ENCODE peak calls at places on chromosomes 12 and 14, in five cellular contexts. One of them, this sample, is unnamed. For H3K4me1, the result is how much of the 10 kb centered on the place peaks cover.

GRCh38 chr12:66776974-66777373 is 98.1 kb upstream of the GRIP1 start:
- DNase-seq in mesendoderm: no peak
- DNase-seq in right atrium auricular region: no peak
- DNase-seq in gastrocnemius medialis: no peak
- DNase-seq in esophagus squamous epithelium: no peak
- DNase-seq in this sample: no peak

GRCh38 chr14:87934185-87934584 is 58.8 kb downstream of the GALC start:
- DNase-seq in mesendoderm: no peak
- DNase-seq in right atrium auricular region: no peak
- DNase-seq in gastrocnemius medialis: no peak
- DNase-seq in esophagus squamous epithelium: no peak
- DNase-seq in this sample: no peak

GRCh38 chr12:52020539-52021336 is 14.0 kb downstream of the TAMALIN start:
- DNase-seq in mesendoderm: peak
- DNase-seq in right atrium auricular region: no peak
- DNase-seq in gastrocnemius medialis: no peak
- DNase-seq in esophagus squamous epithelium: no peak
- DNase-seq in this sample: no peak

GRCh38 chr12:116126610-116127009 is 150.9 kb downstream of the MED13L start:
- DNase-seq in mesendoderm: no peak
- DNase-seq in right atrium auricular region: no peak
- DNase-seq in gastrocnemius medialis: no peak
- DNase-seq in esophagus squamous epithelium: no peak
- DNase-seq in this sample: no peak

GRCh38 chr12:20474443-20474842 is 106.1 kb downstream of the PDE3A start:
- DNase-seq in mesendoderm: peak
- DNase-seq in right atrium auricular region: no peak
- DNase-seq in gastrocnemius medialis: no peak
- DNase-seq in esophagus squamous epithelium: no peak
- DNase-seq in this sample: no peak

GRCh38 chr12:45401008-45401407 is 185.1 kb downstream of the ANO6 start:
- DNase-seq in mesendoderm: no peak
- DNase-seq in right atrium auricular region: no peak
- DNase-seq in gastrocnemius medialis: no peak
- DNase-seq in esophagus squamous epithelium: no peak
- DNase-seq in this sample: no peak

GRCh38 chr12:127582074-127582473 is 684.9 kb upstream of the TMEM132C start:
- DNase-seq in mesendoderm: no peak
- DNase-seq in right atrium auricular region: no peak
- DNase-seq in gastrocnemius medialis: no peak
- DNase-seq in esophagus squamous epithelium: no peak
- DNase-seq in this sample: peak

GRCh38 chr14:55212611-55213010 is 21.2 kb upstream of the DLGAP5 start:
- DNase-seq in mesendoderm: no peak
- DNase-seq in right atrium auricular region: no peak
- DNase-seq in gastrocnemius medialis: no peak
- DNase-seq in esophagus squamous epithelium: no peak
- DNase-seq in this sample: no peak

GRCh38 chr12:119574255-119574654 is 19.3 kb upstream of the TMEM233 start:
- DNase-seq in mesendoderm: no peak
- DNase-seq in right atrium auricular region: no peak
- DNase-seq in gastrocnemius medialis: no peak
- DNase-seq in esophagus squamous epithelium: no peak
- DNase-seq in this sample: peak

GRCh38 chr12:108757842-108758241 is 26.5 kb upstream of the CORO1C start:
- DNase-seq in mesendoderm: no peak
- DNase-seq in right atrium auricular region: no peak
- DNase-seq in gastrocnemius medialis: no peak
- DNase-seq in esophagus squamous epithelium: no peak
- DNase-seq in this sample: no peak

GRCh38 chr14:67480011-67480410 is 8.5 kb downstream of the TMEM229B start:
- DNase-seq in mesendoderm: no peak
- DNase-seq in right atrium auricular region: no peak
- DNase-seq in gastrocnemius medialis: no peak
- DNase-seq in esophagus squamous epithelium: no peak
- DNase-seq in this sample: no peak

GRCh38 chr14:45698462-45699134 is 445.6 kb upstream of the MIS18BP1 start:
- DNase-seq in mesendoderm: no peak
- DNase-seq in right atrium auricular region: no peak
- DNase-seq in gastrocnemius medialis: no peak
- DNase-seq in esophagus squamous epithelium: no peak
- DNase-seq in this sample: no peak

GRCh38 chr12:761276-761675 is 8.9 kb downstream of the WNK1 start:
- DNase-seq in mesendoderm: no peak
- DNase-seq in right atrium auricular region: no peak
- DNase-seq in gastrocnemius medialis: no peak
- DNase-seq in esophagus squamous epithelium: no peak
- DNase-seq in this sample: no peak

GRCh38 chr12:64175254-64175945 is 46.7 kb downstream of the KICS2 start:
- DNase-seq in mesendoderm: peak
- DNase-seq in right atrium auricular region: no peak
- DNase-seq in gastrocnemius medialis: no peak
- DNase-seq in esophagus squamous epithelium: no peak
- DNase-seq in this sample: no peak

GRCh38 chr12:128763395-128763794 is 60.4 kb downstream of the SLC15A4 start:
- DNase-seq in mesendoderm: no peak
- DNase-seq in right atrium auricular region: no peak
- DNase-seq in gastrocnemius medialis: no peak
- DNase-seq in esophagus squamous epithelium: no peak
- DNase-seq in this sample: no peak

GRCh38 chr12:56358836-56359532 is 923 bp downstream of the STAT2 start:
- DNase-seq in mesendoderm: no peak
- DNase-seq in right atrium auricular region: no peak
- DNase-seq in gastrocnemius medialis: no peak
- DNase-seq in esophagus squamous epithelium: no peak
- DNase-seq in this sample: no peak

GRCh38 chr14:93536945-93537344 is 106.2 kb downstream of the UNC79 start:
- DNase-seq in mesendoderm: peak
- DNase-seq in right atrium auricular region: no peak
- DNase-seq in gastrocnemius medialis: no peak
- DNase-seq in esophagus squamous epithelium: no peak
- DNase-seq in this sample: no peak

GRCh38 chr14:97379091-97379531 is 581.9 kb downstream of the VRK1 start:
- DNase-seq in mesendoderm: peak
- DNase-seq in right atrium auricular region: no peak
- DNase-seq in gastrocnemius medialis: no peak
- DNase-seq in esophagus squamous epithelium: no peak
- DNase-seq in this sample: no peak

GRCh38 chr12:76563061-76563460 is 3.5 kb upstream of the OSBPL8 start:
- DNase-seq in mesendoderm: no peak
- DNase-seq in right atrium auricular region: no peak
- DNase-seq in gastrocnemius medialis: no peak
- DNase-seq in esophagus squamous epithelium: no peak
- DNase-seq in this sample: no peak

DNA sequence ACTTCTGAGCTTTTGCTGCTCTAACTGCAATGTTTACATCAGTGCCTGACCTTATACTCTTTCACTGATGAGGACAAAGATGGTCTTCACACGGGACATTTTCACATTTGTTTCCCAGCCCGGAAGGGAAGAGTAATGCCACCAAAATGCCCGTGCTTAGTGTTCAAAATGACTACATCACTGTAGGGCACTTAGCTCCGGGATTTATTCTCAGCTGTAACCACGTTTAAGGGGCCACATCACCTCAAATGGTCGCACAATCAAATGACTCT is 2.9 kb downstream of the GSG1 start:
- DNase-seq in mesendoderm: no peak
- DNase-seq in right atrium auricular region: no peak
- DNase-seq in gastrocnemius medialis: no peak
- DNase-seq in esophagus squamous epithelium: no peak
- DNase-seq in this sample: no peak
- H3K4me1 ChIP-seq in mesendoderm: under half
- H3K4me1 ChIP-seq in right atrium auricular region: under half
- H3K4me1 ChIP-seq in gastrocnemius medialis: under half
- H3K4me1 ChIP-seq in esophagus squamous epithelium: half or more
- H3K4me1 ChIP-seq in this sample: under half

GRCh38 chr12:130870442-130871285 is 1.2 kb upstream of the RAN start:
- DNase-seq in mesendoderm: peak
- DNase-seq in right atrium auricular region: peak
- DNase-seq in gastrocnemius medialis: peak
- DNase-seq in esophagus squamous epithelium: peak
- DNase-seq in this sample: peak
- H3K4me1 ChIP-seq in mesendoderm: under half
- H3K4me1 ChIP-seq in right atrium auricular region: under half
- H3K4me1 ChIP-seq in gastrocnemius medialis: under half
- H3K4me1 ChIP-seq in esophagus squamous epithelium: under half
- H3K4me1 ChIP-seq in this sample: under half

GRCh38 chr14:52919971-52920370 is 30.9 kb downstream of the FERMT2 start:
- DNase-seq in mesendoderm: no peak
- DNase-seq in right atrium auricular region: no peak
- DNase-seq in gastrocnemius medialis: no peak
- DNase-seq in esophagus squamous epithelium: no peak
- DNase-seq in this sample: no peak

GRCh38 chr14:52922059-52922458 is 28.8 kb downstream of the FERMT2 start:
- DNase-seq in mesendoderm: peak
- DNase-seq in right atrium auricular region: no peak
- DNase-seq in gastrocnemius medialis: no peak
- DNase-seq in esophagus squamous epithelium: no peak
- DNase-seq in this sample: no peak

GRCh38 chr14:52918486-52918885 is 32.4 kb downstream of the FERMT2 start:
- DNase-seq in mesendoderm: no peak
- DNase-seq in right atrium auricular region: no peak
- DNase-seq in gastrocnemius medialis: no peak
- DNase-seq in esophagus squamous epithelium: no peak
- DNase-seq in this sample: no peak

GRCh38 chr14:52914295-52914694 is 36.6 kb downstream of the FERMT2 start:
- DNase-seq in mesendoderm: no peak
- DNase-seq in right atrium auricular region: no peak
- DNase-seq in gastrocnemius medialis: no peak
- DNase-seq in esophagus squamous epithelium: no peak
- DNase-seq in this sample: no peak

GRCh38 chr14:52917732-52918131 is 33.1 kb downstream of the FERMT2 start:
- DNase-seq in mesendoderm: no peak
- DNase-seq in right atrium auricular region: no peak
- DNase-seq in gastrocnemius medialis: no peak
- DNase-seq in esophagus squamous epithelium: no peak
- DNase-seq in this sample: no peak
- H3K4me1 ChIP-seq in mesendoderm: under half
- H3K4me1 ChIP-seq in right atrium auricular region: under half
- H3K4me1 ChIP-seq in gastrocnemius medialis: under half
- H3K4me1 ChIP-seq in esophagus squamous epithelium: half or more
- H3K4me1 ChIP-seq in this sample: half or more

GRCh38 chr14:59565112-59565511 is 11.5 kb downstream of the CCDC175 start:
- DNase-seq in mesendoderm: no peak
- DNase-seq in right atrium auricular region: no peak
- DNase-seq in gastrocnemius medialis: no peak
- DNase-seq in esophagus squamous epithelium: no peak
- DNase-seq in this sample: no peak
- H3K4me1 ChIP-seq in mesendoderm: under half
- H3K4me1 ChIP-seq in right atrium auricular region: under half
- H3K4me1 ChIP-seq in gastrocnemius medialis: under half
- H3K4me1 ChIP-seq in esophagus squamous epithelium: under half
- H3K4me1 ChIP-seq in this sample: under half

DNA sequence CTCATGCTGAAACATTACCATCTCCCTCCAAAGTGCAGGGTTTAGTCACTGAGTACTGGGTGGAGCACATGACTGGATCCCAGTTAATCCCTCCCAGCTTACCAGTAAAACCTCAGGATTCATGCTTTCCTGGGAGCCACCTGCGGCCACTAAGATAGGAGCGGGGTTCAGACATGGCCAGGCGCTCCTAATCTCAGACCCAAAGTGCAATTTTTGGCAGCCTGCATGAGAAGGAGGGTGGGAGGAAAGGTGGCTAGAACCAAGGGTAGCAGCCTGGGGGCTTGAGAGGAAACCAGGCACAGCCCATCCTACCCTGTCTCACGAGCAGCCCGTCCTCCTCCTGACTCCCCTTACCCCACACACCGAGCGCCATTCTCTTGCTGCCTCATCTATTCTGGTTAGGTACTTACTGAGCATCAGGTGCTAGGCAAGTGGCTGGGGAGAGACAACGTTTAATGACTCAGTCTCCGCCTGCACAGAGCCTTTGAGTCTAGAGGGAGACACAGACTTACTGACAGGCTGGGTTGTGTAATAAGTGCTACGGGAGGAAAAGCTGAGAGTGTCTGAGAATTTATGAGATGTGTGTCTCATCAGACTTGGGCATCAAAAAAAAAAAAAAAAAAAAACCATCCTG is 9.9 kb downstream of the GPRC5A start:
- DNase-seq in mesendoderm: no peak
- DNase-seq in right atrium auricular region: peak
- DNase-seq in gastrocnemius medialis: peak
- DNase-seq in esophagus squamous epithelium: no peak
- DNase-seq in this sample: no peak
- H3K4me1 ChIP-seq in mesendoderm: under half
- H3K4me1 ChIP-seq in right atrium auricular region: under half
- H3K4me1 ChIP-seq in gastrocnemius medialis: under half
- H3K4me1 ChIP-seq in esophagus squamous epithelium: half or more
- H3K4me1 ChIP-seq in this sample: under half

DNA sequence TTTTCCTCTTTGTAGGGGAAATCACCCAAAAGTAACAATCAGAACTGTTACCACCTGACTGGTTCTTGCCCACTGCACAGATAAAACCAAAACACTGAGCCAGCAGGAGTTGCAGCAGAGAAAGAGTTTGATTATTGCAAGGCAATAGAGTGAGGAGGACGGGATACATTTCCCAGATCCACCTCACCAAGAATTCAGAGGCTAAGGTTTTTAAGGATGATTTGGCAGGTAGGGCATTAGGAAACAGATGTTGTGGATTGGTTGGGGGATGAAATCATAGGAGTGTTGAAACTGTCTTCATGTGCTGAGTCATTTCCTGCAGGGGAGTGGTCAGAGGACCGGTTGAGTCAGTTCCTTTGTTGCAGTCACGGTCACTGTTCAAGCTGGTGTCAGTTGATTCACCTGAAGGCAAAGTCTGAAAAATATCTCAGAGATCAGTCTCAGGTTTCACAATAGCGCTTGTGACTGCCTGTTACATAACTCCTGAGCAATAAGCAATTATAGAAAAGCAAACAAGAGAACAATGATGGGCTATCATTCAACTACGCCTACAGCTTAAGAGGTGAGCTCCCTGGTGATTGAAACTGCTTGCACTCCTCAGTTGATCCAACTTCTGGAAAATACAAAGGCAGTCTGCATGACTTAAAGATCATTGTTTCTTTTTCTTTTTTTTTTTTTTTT is 20.3 kb upstream of the AMN1 start:
- DNase-seq in mesendoderm: peak
- DNase-seq in right atrium auricular region: peak
- DNase-seq in gastrocnemius medialis: peak
- DNase-seq in esophagus squamous epithelium: no peak
- DNase-seq in this sample: no peak
- H3K4me1 ChIP-seq in mesendoderm: under half
- H3K4me1 ChIP-seq in right atrium auricular region: under half
- H3K4me1 ChIP-seq in gastrocnemius medialis: under half
- H3K4me1 ChIP-seq in esophagus squamous epithelium: half or more
- H3K4me1 ChIP-seq in this sample: under half